ENCODE peak calls at places on chromosomes 2 and 18, in four cellular contexts. I is AG04450, V is colonic mucosa, E is SK-N-SH. F is an unnamed sample.

GRCh38 chr2:18149660-18150246 is 271.3 kb downstream of the KCNS3 start:
- DNase-seq in I (peak), V (no peak), E (peak), F (no peak)

GRCh38 chr18:39825485-39825884 is 2129.5 kb upstream of the PIK3C3 start:
- DNase-seq in I (no peak), V (no peak), E (no peak), F (no peak)

GRCh38 chr2:236217926-236218325 is 46.3 kb downstream of the ASB18 start:
- DNase-seq in I (no peak), V (peak), E (peak), F (no peak)

GRCh38 chr2:180443896-180444295 is 436.8 kb upstream of the CWC22 start:
- DNase-seq in I (no peak), V (no peak), E (no peak), F (no peak)

GRCh38 chr18:51857989-51858388 is 482.0 kb upstream of the DCC start:
- DNase-seq in I (no peak), V (no peak), E (no peak), F (no peak)

GRCh38 chr2:171244466-171244969 is 83.8 kb upstream of the TLK1 start:
- DNase-seq in I (peak), V (no peak), E (no peak), F (no peak)

GRCh38 chr2:119028327-119029174 is 86.6 kb downstream of the MARCO start:
- DNase-seq in I (peak), V (peak), E (peak), F (no peak)

GRCh38 chr18:49839012-49839411 is 25.7 kb upstream of the ACAA2 start:
- DNase-seq in I (no peak), V (no peak), E (no peak), F (no peak)

GRCh38 chr18:75784413-75784812 is 356.9 kb upstream of the SMIM21 start:
- DNase-seq in I (no peak), V (no peak), E (peak), F (no peak)

GRCh38 chr2:58594762-58595161 is 353.6 kb upstream of the FANCL start:
- DNase-seq in I (no peak), V (no peak), E (no peak), F (no peak)

GRCh38 chr2:20225294-20226151 is 593 bp upstream of the SDC1 start:
- DNase-seq in I (no peak), V (peak), E (no peak), F (no peak)

GRCh38 chr2:179340678-179341077 is 76.0 kb upstream of the SESTD1 start:
- DNase-seq in I (no peak), V (no peak), E (no peak), F (no peak)

GRCh38 chr2:219056896-219057708 is 3.6 kb downstream of the IHH start:
- DNase-seq in I (no peak), V (no peak), E (no peak), F (no peak)

GRCh38 chr2:172995323-172996244 is 80.1 kb upstream of the MAP3K20 start:
- DNase-seq in I (peak), V (no peak), E (no peak), F (no peak)

GRCh38 chr18:6775702-6776101 is 46.2 kb downstream of the ARHGAP28 start:
- DNase-seq in I (no peak), V (no peak), E (no peak), F (no peak)

GRCh38 chr2:80496770-80497169 is 192.2 kb upstream of the LRRTM1 start:
- DNase-seq in I (peak), V (no peak), E (no peak), F (no peak)

GRCh38 chr2:166610180-166610919 is 116.3 kb upstream of the SCN7A start:
- DNase-seq in I (no peak), V (no peak), E (no peak), F (no peak)

GRCh38 chr18:54791657-54792056 is 36.6 kb upstream of the RAB27B start:
- DNase-seq in I (no peak), V (no peak), E (no peak), F (no peak)

GRCh38 chr2:42809131-42809875 is 16.9 kb upstream of the HAAO start:
- DNase-seq in I (no peak), V (peak), E (peak), F (no peak)

GRCh38 chr2:141201161-141201560 is 929.7 kb downstream of the LRP1B start:
- DNase-seq in I (no peak), V (no peak), E (no peak), F (no peak)

GRCh38 chr2:203280428-203281064 is 41.7 kb downstream of the CYP20A1 start:
- DNase-seq in I (no peak), V (no peak), E (no peak), F (no peak)

GRCh38 chr2:219968685-219969345 is 341.4 kb downstream of the SLC4A3 start:
- DNase-seq in I (no peak), V (no peak), E (no peak), F (no peak)

GRCh38 chr18:44051088-44051487 is 629.6 kb upstream of the SETBP1 start:
- DNase-seq in I (no peak), V (no peak), E (no peak), F (no peak)

GRCh38 chr2:168686485-168687191 is 115.8 kb upstream of the NOSTRIN start:
- DNase-seq in I (no peak), V (no peak), E (no peak), F (no peak)
- TF ChIP-seq CTCF in I (no peak), V (no peak), E (no peak), F (no peak)

GRCh38 chr2:44672431-44672830 is 269.1 kb upstream of the SIX3 start:
- DNase-seq in I (no peak), V (no peak), E (no peak), F (no peak)

GRCh38 chr2:44663471-44664073 is 277.9 kb upstream of the SIX3 start:
- DNase-seq in I (no peak), V (no peak), E (no peak), F (no peak)

GRCh38 chr2:44671896-44672295 is 269.6 kb upstream of the SIX3 start:
- DNase-seq in I (no peak), V (no peak), E (no peak), F (no peak)

GRCh38 chr2:44671276-44671675 is 270.2 kb upstream of the SIX3 start:
- DNase-seq in I (no peak), V (no peak), E (peak), F (no peak)

DNA sequence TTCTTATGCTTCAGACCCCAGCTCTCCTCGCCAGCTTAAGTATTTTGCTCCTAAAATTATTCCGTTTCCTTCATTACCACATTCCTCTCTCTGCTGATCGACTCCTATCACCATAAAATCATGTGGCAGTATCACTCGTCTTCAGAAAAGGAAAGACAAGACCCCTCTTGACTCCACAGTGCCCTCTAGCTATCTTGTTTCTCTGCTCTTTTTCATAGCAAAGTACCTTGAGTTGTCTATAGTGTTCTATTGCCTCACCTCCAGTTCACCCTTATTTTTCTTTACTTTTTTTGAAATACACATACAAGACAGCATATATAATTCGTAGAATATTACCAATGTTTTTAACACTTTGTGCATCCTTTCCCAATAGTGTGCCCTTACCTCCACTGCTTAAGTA is 273.2 kb upstream of the SIX3 start:
- DNase-seq in I (no peak), V (no peak), E (no peak), F (no peak)
- TF ChIP-seq CTCF in I (peak), V (no peak), E (peak), F (no peak)

DNA sequence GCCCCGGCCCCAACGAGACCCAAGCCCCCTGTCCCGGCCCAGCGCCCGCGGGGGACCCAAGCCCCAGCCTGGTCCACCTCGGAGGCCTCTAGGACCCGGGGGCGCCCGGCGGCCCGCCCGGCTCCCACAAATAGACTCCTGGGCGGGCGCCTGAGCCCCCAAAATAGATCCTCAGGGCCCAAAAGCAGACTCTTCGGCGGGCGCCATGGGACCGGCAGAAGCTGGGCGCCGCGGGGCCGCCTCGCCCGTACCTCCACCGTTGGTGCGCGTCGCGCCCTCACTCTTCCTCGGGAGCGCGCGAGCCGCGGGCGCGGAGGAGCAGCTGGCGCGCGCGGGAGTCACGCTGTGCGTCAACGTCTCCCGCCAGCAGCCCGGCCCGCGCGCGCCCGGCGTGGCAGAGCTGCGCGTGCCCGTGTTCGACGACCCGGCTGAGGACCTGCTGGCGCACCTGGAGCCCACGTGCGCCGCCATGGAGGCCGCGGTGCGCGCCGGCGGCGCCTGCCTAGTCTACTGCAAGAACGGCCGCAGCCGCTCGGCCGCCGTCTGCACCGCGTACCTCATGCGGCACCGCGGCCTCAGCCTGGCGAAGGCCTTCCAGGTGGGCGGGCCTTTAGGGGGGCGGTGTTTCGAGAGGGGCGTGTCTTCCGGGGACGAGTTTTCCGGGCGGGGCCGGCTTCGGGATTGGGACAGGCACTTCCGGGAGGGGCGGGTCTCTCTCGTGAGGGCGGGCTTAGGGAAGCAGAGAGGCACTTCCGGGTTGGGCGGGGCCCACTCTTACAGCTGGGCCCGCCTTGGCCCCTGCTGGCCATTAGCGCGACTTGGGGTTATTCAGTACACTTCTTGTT is 545 bp downstream of the DUSP28 start:
- DNase-seq in I (peak), V (peak), E (peak), F (peak)
- TF ChIP-seq CTCF in I (peak), V (no peak), E (peak), F (no peak)

DNA sequence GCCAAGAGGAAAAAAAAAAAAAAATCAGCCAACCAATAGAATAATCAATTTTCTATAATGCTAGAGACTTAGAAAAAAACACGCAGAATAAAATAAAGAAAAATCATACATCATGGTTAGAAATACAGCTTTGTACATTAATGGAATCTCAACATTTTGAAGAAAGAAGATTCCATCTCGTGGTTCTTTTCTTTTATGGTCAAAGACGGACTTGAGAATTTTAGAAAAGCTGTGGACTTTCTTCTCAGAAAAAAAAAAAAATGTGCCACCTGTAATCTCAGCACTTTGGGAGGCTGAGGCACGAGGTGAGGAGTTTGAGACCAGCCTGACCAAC is 41.8 kb upstream of the ATIC start:
- DNase-seq in I (no peak), V (no peak), E (no peak), F (no peak)
- TF ChIP-seq CTCF in I (no peak), V (no peak), E (no peak), F (no peak)

GRCh38 chr2:72826156-72826477 is 284 bp upstream of the EXOC6B start:
- DNase-seq in I (no peak), V (no peak), E (no peak), F (no peak)

GRCh38 chr2:72827999-72828646 is 2.3 kb upstream of the EXOC6B start:
- DNase-seq in I (peak), V (no peak), E (no peak), F (no peak)

GRCh38 chr2:72824224-72824842 is 1.5 kb downstream of the EXOC6B start:
- DNase-seq in I (no peak), V (no peak), E (no peak), F (no peak)

GRCh38 chr2:72827495-72827894 is 1.7 kb upstream of the EXOC6B start:
- DNase-seq in I (no peak), V (no peak), E (no peak), F (no peak)

DNA sequence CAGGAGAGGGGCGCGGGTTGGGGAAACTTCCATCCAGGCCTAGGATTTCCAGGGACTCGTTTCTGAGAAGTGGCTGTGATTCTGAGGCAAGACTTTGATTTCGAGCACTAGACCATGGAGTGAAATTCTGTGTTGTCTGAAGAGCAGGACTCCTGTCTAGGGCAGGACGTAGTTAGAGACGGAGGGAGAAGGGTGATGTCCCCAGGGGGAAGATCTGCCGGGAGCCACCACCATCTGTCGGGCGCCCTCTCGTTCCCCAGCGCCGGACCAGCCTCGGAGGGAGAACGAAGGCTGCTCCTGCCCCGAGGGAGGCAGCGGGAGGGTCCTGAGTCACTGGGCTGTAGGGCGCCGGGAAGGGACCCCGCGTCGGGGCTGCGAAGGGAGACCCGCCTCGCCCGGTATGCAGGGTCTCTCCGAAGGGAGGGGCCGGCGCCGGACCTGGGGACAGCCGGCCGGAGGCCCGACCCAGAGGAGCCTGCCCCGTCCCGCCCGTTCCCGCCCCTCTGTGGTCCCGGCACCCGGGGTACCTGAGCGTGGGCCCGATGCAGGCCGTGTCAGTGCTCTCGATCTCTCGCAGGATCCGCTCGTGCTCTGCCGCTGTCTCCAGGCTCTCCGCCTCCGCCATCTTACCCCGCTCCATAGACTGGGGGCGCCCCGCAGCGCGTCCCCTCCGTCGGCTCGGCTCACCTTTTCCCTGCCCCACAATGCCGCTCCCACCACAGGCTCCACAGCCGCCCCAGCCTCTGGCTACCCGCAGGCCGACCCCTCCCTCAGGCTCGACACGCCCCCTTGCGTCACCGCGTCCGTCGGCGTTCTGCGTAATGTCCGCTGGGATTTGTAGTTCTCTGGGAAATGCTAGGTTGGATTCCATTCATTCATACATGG is at the start of gene EXOC6B:
- DNase-seq in I (peak), V (peak), E (peak), F (peak)
- TF ChIP-seq CTCF in I (no peak), V (no peak), E (no peak), F (no peak)

F was measured in omental fat pad.